ENCODE peak calls at places on chromosome 10, in six cellular contexts. One of them, this sample, is unnamed.

GRCh38 chr10:44801383-44802327 is 109.5 kb upstream of the TMEM72 start:
- DNase-seq in activated effector memory CD4-positive, alpha-beta T cell treated with Interleukin-2 at 50 U/mL for 16 hours: no peak
- DNase-seq in stimulated activated CD4-positive, alpha-beta T cell treated with anti-CD3 and anti-CD28 coated beads, Interleukin-2, amount 100 ng/mL, for 4 hours: no peak
- DNase-seq in stimulated activated naive CD4-positive, alpha-beta T cell: no peak
- DNase-seq in cardiac fibroblast: peak; percentile 98
- DNase-seq in B cell: no peak
- DNase-seq in this sample: peak; percentile 90

GRCh38 chr10:82289945-82290344 is 415.0 kb downstream of the NRG3 start:
- DNase-seq in activated effector memory CD4-positive, alpha-beta T cell treated with Interleukin-2 at 50 U/mL for 16 hours: no peak
- DNase-seq in stimulated activated CD4-positive, alpha-beta T cell treated with anti-CD3 and anti-CD28 coated beads, Interleukin-2, amount 100 ng/mL, for 4 hours: no peak
- DNase-seq in stimulated activated naive CD4-positive, alpha-beta T cell: no peak
- DNase-seq in cardiac fibroblast: no peak
- DNase-seq in B cell: no peak
- DNase-seq in this sample: no peak

GRCh38 chr10:62935022-62935421 is 118.9 kb upstream of the EGR2 start:
- DNase-seq in activated effector memory CD4-positive, alpha-beta T cell treated with Interleukin-2 at 50 U/mL for 16 hours: no peak
- DNase-seq in stimulated activated CD4-positive, alpha-beta T cell treated with anti-CD3 and anti-CD28 coated beads, Interleukin-2, amount 100 ng/mL, for 4 hours: no peak
- DNase-seq in stimulated activated naive CD4-positive, alpha-beta T cell: no peak
- DNase-seq in cardiac fibroblast: no peak
- DNase-seq in B cell: no peak
- DNase-seq in this sample: no peak

GRCh38 chr10:17265468-17265867 is 37.4 kb downstream of the VIM start:
- DNase-seq in activated effector memory CD4-positive, alpha-beta T cell treated with Interleukin-2 at 50 U/mL for 16 hours: no peak
- DNase-seq in stimulated activated CD4-positive, alpha-beta T cell treated with anti-CD3 and anti-CD28 coated beads, Interleukin-2, amount 100 ng/mL, for 4 hours: no peak
- DNase-seq in stimulated activated naive CD4-positive, alpha-beta T cell: no peak
- DNase-seq in cardiac fibroblast: no peak
- DNase-seq in B cell: no peak
- DNase-seq in this sample: no peak

GRCh38 chr10:17771027-17771426 is 19.0 kb downstream of the TMEM236 start:
- DNase-seq in activated effector memory CD4-positive, alpha-beta T cell treated with Interleukin-2 at 50 U/mL for 16 hours: no peak
- DNase-seq in stimulated activated CD4-positive, alpha-beta T cell treated with anti-CD3 and anti-CD28 coated beads, Interleukin-2, amount 100 ng/mL, for 4 hours: no peak
- DNase-seq in stimulated activated naive CD4-positive, alpha-beta T cell: no peak
- DNase-seq in cardiac fibroblast: no peak
- DNase-seq in B cell: no peak
- DNase-seq in this sample: no peak

GRCh38 chr10:92124020-92124419 is 166.9 kb downstream of the CPEB3 start:
- DNase-seq in activated effector memory CD4-positive, alpha-beta T cell treated with Interleukin-2 at 50 U/mL for 16 hours: no peak
- DNase-seq in stimulated activated CD4-positive, alpha-beta T cell treated with anti-CD3 and anti-CD28 coated beads, Interleukin-2, amount 100 ng/mL, for 4 hours: no peak
- DNase-seq in stimulated activated naive CD4-positive, alpha-beta T cell: no peak
- DNase-seq in cardiac fibroblast: peak; percentile 19
- DNase-seq in B cell: no peak
- DNase-seq in this sample: no peak

GRCh38 chr10:43299579-43299978 is 32.7 kb upstream of the RASGEF1A start:
- DNase-seq in activated effector memory CD4-positive, alpha-beta T cell treated with Interleukin-2 at 50 U/mL for 16 hours: peak; percentile 54
- DNase-seq in stimulated activated CD4-positive, alpha-beta T cell treated with anti-CD3 and anti-CD28 coated beads, Interleukin-2, amount 100 ng/mL, for 4 hours: no peak
- DNase-seq in stimulated activated naive CD4-positive, alpha-beta T cell: no peak
- DNase-seq in cardiac fibroblast: no peak
- DNase-seq in B cell: no peak
- DNase-seq in this sample: no peak

GRCh38 chr10:131959841-131960240 is 21.9 kb downstream of the BNIP3 start:
- DNase-seq in activated effector memory CD4-positive, alpha-beta T cell treated with Interleukin-2 at 50 U/mL for 16 hours: no peak
- DNase-seq in stimulated activated CD4-positive, alpha-beta T cell treated with anti-CD3 and anti-CD28 coated beads, Interleukin-2, amount 100 ng/mL, for 4 hours: no peak
- DNase-seq in stimulated activated naive CD4-positive, alpha-beta T cell: no peak
- DNase-seq in cardiac fibroblast: no peak
- DNase-seq in B cell: no peak
- DNase-seq in this sample: no peak

GRCh38 chr10:131946880-131947279 is 34.8 kb downstream of the BNIP3 start:
- DNase-seq in activated effector memory CD4-positive, alpha-beta T cell treated with Interleukin-2 at 50 U/mL for 16 hours: no peak
- DNase-seq in stimulated activated CD4-positive, alpha-beta T cell treated with anti-CD3 and anti-CD28 coated beads, Interleukin-2, amount 100 ng/mL, for 4 hours: no peak
- DNase-seq in stimulated activated naive CD4-positive, alpha-beta T cell: no peak
- DNase-seq in cardiac fibroblast: peak; percentile 39
- DNase-seq in B cell: no peak
- DNase-seq in this sample: no peak

GRCh38 chr10:121675344-121675743 is 77.1 kb upstream of the FGFR2 start:
- DNase-seq in activated effector memory CD4-positive, alpha-beta T cell treated with Interleukin-2 at 50 U/mL for 16 hours: no peak
- DNase-seq in stimulated activated CD4-positive, alpha-beta T cell treated with anti-CD3 and anti-CD28 coated beads, Interleukin-2, amount 100 ng/mL, for 4 hours: no peak
- DNase-seq in stimulated activated naive CD4-positive, alpha-beta T cell: no peak
- DNase-seq in cardiac fibroblast: no peak
- DNase-seq in B cell: no peak
- DNase-seq in this sample: no peak

GRCh38 chr10:104085801-104086400 is at the start of gene COL17A1:
- DNase-seq in activated effector memory CD4-positive, alpha-beta T cell treated with Interleukin-2 at 50 U/mL for 16 hours: no peak
- DNase-seq in stimulated activated CD4-positive, alpha-beta T cell treated with anti-CD3 and anti-CD28 coated beads, Interleukin-2, amount 100 ng/mL, for 4 hours: no peak
- DNase-seq in stimulated activated naive CD4-positive, alpha-beta T cell: no peak
- DNase-seq in cardiac fibroblast: no peak
- DNase-seq in B cell: no peak
- DNase-seq in this sample: no peak

GRCh38 chr10:75475470-75476182 is 44.2 kb downstream of the LRMDA start:
- DNase-seq in activated effector memory CD4-positive, alpha-beta T cell treated with Interleukin-2 at 50 U/mL for 16 hours: no peak
- DNase-seq in stimulated activated CD4-positive, alpha-beta T cell treated with anti-CD3 and anti-CD28 coated beads, Interleukin-2, amount 100 ng/mL, for 4 hours: no peak
- DNase-seq in stimulated activated naive CD4-positive, alpha-beta T cell: no peak
- DNase-seq in cardiac fibroblast: no peak
- DNase-seq in B cell: no peak
- DNase-seq in this sample: peak; percentile 72

GRCh38 chr10:92760609-92761008 is 70.9 kb downstream of the HHEX start:
- DNase-seq in activated effector memory CD4-positive, alpha-beta T cell treated with Interleukin-2 at 50 U/mL for 16 hours: no peak
- DNase-seq in stimulated activated CD4-positive, alpha-beta T cell treated with anti-CD3 and anti-CD28 coated beads, Interleukin-2, amount 100 ng/mL, for 4 hours: no peak
- DNase-seq in stimulated activated naive CD4-positive, alpha-beta T cell: no peak
- DNase-seq in cardiac fibroblast: peak; percentile 74
- DNase-seq in B cell: no peak
- DNase-seq in this sample: peak; percentile 22

GRCh38 chr10:121774404-121774803 is 153.4 kb downstream of the ATE1 start:
- DNase-seq in activated effector memory CD4-positive, alpha-beta T cell treated with Interleukin-2 at 50 U/mL for 16 hours: no peak
- DNase-seq in stimulated activated CD4-positive, alpha-beta T cell treated with anti-CD3 and anti-CD28 coated beads, Interleukin-2, amount 100 ng/mL, for 4 hours: no peak
- DNase-seq in stimulated activated naive CD4-positive, alpha-beta T cell: no peak
- DNase-seq in cardiac fibroblast: peak; percentile 18
- DNase-seq in B cell: no peak
- DNase-seq in this sample: no peak

GRCh38 chr10:103998803-103999202 is 31.9 kb downstream of the SLK start:
- DNase-seq in activated effector memory CD4-positive, alpha-beta T cell treated with Interleukin-2 at 50 U/mL for 16 hours: no peak
- DNase-seq in stimulated activated CD4-positive, alpha-beta T cell treated with anti-CD3 and anti-CD28 coated beads, Interleukin-2, amount 100 ng/mL, for 4 hours: no peak
- DNase-seq in stimulated activated naive CD4-positive, alpha-beta T cell: no peak
- DNase-seq in cardiac fibroblast: no peak
- DNase-seq in B cell: no peak
- DNase-seq in this sample: no peak

GRCh38 chr10:109773818-109774440 is 149.4 kb downstream of the XPNPEP1 start:
- DNase-seq in activated effector memory CD4-positive, alpha-beta T cell treated with Interleukin-2 at 50 U/mL for 16 hours: no peak
- DNase-seq in stimulated activated CD4-positive, alpha-beta T cell treated with anti-CD3 and anti-CD28 coated beads, Interleukin-2, amount 100 ng/mL, for 4 hours: no peak
- DNase-seq in stimulated activated naive CD4-positive, alpha-beta T cell: no peak
- DNase-seq in cardiac fibroblast: peak; percentile 66
- DNase-seq in B cell: peak; percentile 2
- DNase-seq in this sample: peak; percentile 46

GRCh38 chr10:93073539-93074136 is at the start of gene CYP26A1:
- DNase-seq in activated effector memory CD4-positive, alpha-beta T cell treated with Interleukin-2 at 50 U/mL for 16 hours: no peak
- DNase-seq in stimulated activated CD4-positive, alpha-beta T cell treated with anti-CD3 and anti-CD28 coated beads, Interleukin-2, amount 100 ng/mL, for 4 hours: no peak
- DNase-seq in stimulated activated naive CD4-positive, alpha-beta T cell: no peak
- DNase-seq in cardiac fibroblast: no peak
- DNase-seq in B cell: no peak
- DNase-seq in this sample: no peak

GRCh38 chr10:123222832-123223231 is 68.6 kb downstream of the BUB3 start:
- DNase-seq in activated effector memory CD4-positive, alpha-beta T cell treated with Interleukin-2 at 50 U/mL for 16 hours: no peak
- DNase-seq in stimulated activated CD4-positive, alpha-beta T cell treated with anti-CD3 and anti-CD28 coated beads, Interleukin-2, amount 100 ng/mL, for 4 hours: no peak
- DNase-seq in stimulated activated naive CD4-positive, alpha-beta T cell: no peak
- DNase-seq in cardiac fibroblast: no peak
- DNase-seq in B cell: no peak
- DNase-seq in this sample: no peak

GRCh38 chr10:47400786-47401185 is 16.7 kb upstream of the ZNF488 start:
- DNase-seq in activated effector memory CD4-positive, alpha-beta T cell treated with Interleukin-2 at 50 U/mL for 16 hours: no peak
- DNase-seq in stimulated activated CD4-positive, alpha-beta T cell treated with anti-CD3 and anti-CD28 coated beads, Interleukin-2, amount 100 ng/mL, for 4 hours: no peak
- DNase-seq in stimulated activated naive CD4-positive, alpha-beta T cell: no peak
- DNase-seq in cardiac fibroblast: no peak
- DNase-seq in B cell: no peak
- DNase-seq in this sample: no peak

GRCh38 chr10:84191106-84191505 is 3.2 kb upstream of the CDHR1 start:
- DNase-seq in activated effector memory CD4-positive, alpha-beta T cell treated with Interleukin-2 at 50 U/mL for 16 hours: no peak
- DNase-seq in stimulated activated CD4-positive, alpha-beta T cell treated with anti-CD3 and anti-CD28 coated beads, Interleukin-2, amount 100 ng/mL, for 4 hours: no peak
- DNase-seq in stimulated activated naive CD4-positive, alpha-beta T cell: no peak
- DNase-seq in cardiac fibroblast: no peak
- DNase-seq in B cell: no peak
- DNase-seq in this sample: no peak

GRCh38 chr10:15141136-15142067 is 27.1 kb downstream of the NMT2 start:
- DNase-seq in activated effector memory CD4-positive, alpha-beta T cell treated with Interleukin-2 at 50 U/mL for 16 hours: no peak
- DNase-seq in stimulated activated CD4-positive, alpha-beta T cell treated with anti-CD3 and anti-CD28 coated beads, Interleukin-2, amount 100 ng/mL, for 4 hours: no peak
- DNase-seq in stimulated activated naive CD4-positive, alpha-beta T cell: no peak
- DNase-seq in cardiac fibroblast: peak; percentile 36
- DNase-seq in B cell: peak; percentile 83
- DNase-seq in this sample: peak; percentile 8

GRCh38 chr10:28981007-28981406 is 303.7 kb downstream of the BAMBI start:
- DNase-seq in activated effector memory CD4-positive, alpha-beta T cell treated with Interleukin-2 at 50 U/mL for 16 hours: no peak
- DNase-seq in stimulated activated CD4-positive, alpha-beta T cell treated with anti-CD3 and anti-CD28 coated beads, Interleukin-2, amount 100 ng/mL, for 4 hours: no peak
- DNase-seq in stimulated activated naive CD4-positive, alpha-beta T cell: no peak
- DNase-seq in cardiac fibroblast: no peak
- DNase-seq in B cell: no peak
- DNase-seq in this sample: no peak

GRCh38 chr10:93656155-93656554 is 43.8 kb downstream of the PDE6C start:
- DNase-seq in activated effector memory CD4-positive, alpha-beta T cell treated with Interleukin-2 at 50 U/mL for 16 hours: no peak
- DNase-seq in stimulated activated CD4-positive, alpha-beta T cell treated with anti-CD3 and anti-CD28 coated beads, Interleukin-2, amount 100 ng/mL, for 4 hours: no peak
- DNase-seq in stimulated activated naive CD4-positive, alpha-beta T cell: no peak
- DNase-seq in cardiac fibroblast: peak; percentile 9
- DNase-seq in B cell: no peak
- DNase-seq in this sample: peak; percentile 3

GRCh38 chr10:128943111-128943510 is 523.9 kb upstream of the MGMT start:
- DNase-seq in activated effector memory CD4-positive, alpha-beta T cell treated with Interleukin-2 at 50 U/mL for 16 hours: no peak
- DNase-seq in stimulated activated CD4-positive, alpha-beta T cell treated with anti-CD3 and anti-CD28 coated beads, Interleukin-2, amount 100 ng/mL, for 4 hours: no peak
- DNase-seq in stimulated activated naive CD4-positive, alpha-beta T cell: no peak
- DNase-seq in cardiac fibroblast: no peak
- DNase-seq in B cell: no peak
- DNase-seq in this sample: no peak

GRCh38 chr10:58994226-58995057 is 182.0 kb upstream of the PHYHIPL start:
- DNase-seq in activated effector memory CD4-positive, alpha-beta T cell treated with Interleukin-2 at 50 U/mL for 16 hours: no peak
- DNase-seq in stimulated activated CD4-positive, alpha-beta T cell treated with anti-CD3 and anti-CD28 coated beads, Interleukin-2, amount 100 ng/mL, for 4 hours: no peak
- DNase-seq in stimulated activated naive CD4-positive, alpha-beta T cell: no peak
- DNase-seq in cardiac fibroblast: peak; percentile 9
- DNase-seq in B cell: no peak
- DNase-seq in this sample: peak; percentile 15

GRCh38 chr10:97518601-97519043 is 19.9 kb downstream of the UBTD1 start:
- DNase-seq in activated effector memory CD4-positive, alpha-beta T cell treated with Interleukin-2 at 50 U/mL for 16 hours: no peak
- DNase-seq in stimulated activated CD4-positive, alpha-beta T cell treated with anti-CD3 and anti-CD28 coated beads, Interleukin-2, amount 100 ng/mL, for 4 hours: no peak
- DNase-seq in stimulated activated naive CD4-positive, alpha-beta T cell: no peak
- DNase-seq in cardiac fibroblast: peak; percentile 68
- DNase-seq in B cell: no peak
- DNase-seq in this sample: peak; percentile 82

GRCh38 chr10:79027147-79028055 is 41.4 kb upstream of the ZMIZ1 start:
- DNase-seq in activated effector memory CD4-positive, alpha-beta T cell treated with Interleukin-2 at 50 U/mL for 16 hours: no peak
- DNase-seq in stimulated activated CD4-positive, alpha-beta T cell treated with anti-CD3 and anti-CD28 coated beads, Interleukin-2, amount 100 ng/mL, for 4 hours: no peak
- DNase-seq in stimulated activated naive CD4-positive, alpha-beta T cell: no peak
- DNase-seq in cardiac fibroblast: no peak
- DNase-seq in B cell: no peak
- DNase-seq in this sample: no peak

GRCh38 chr10:133009218-133009954 is 67.0 kb upstream of the CFAP46 start:
- DNase-seq in activated effector memory CD4-positive, alpha-beta T cell treated with Interleukin-2 at 50 U/mL for 16 hours: no peak
- DNase-seq in stimulated activated CD4-positive, alpha-beta T cell treated with anti-CD3 and anti-CD28 coated beads, Interleukin-2, amount 100 ng/mL, for 4 hours: no peak
- DNase-seq in stimulated activated naive CD4-positive, alpha-beta T cell: no peak
- DNase-seq in cardiac fibroblast: no peak
- DNase-seq in B cell: no peak
- DNase-seq in this sample: no peak

GRCh38 chr10:108064856-108065255 is 900.4 kb upstream of the SORCS1 start:
- DNase-seq in activated effector memory CD4-positive, alpha-beta T cell treated with Interleukin-2 at 50 U/mL for 16 hours: no peak
- DNase-seq in stimulated activated CD4-positive, alpha-beta T cell treated with anti-CD3 and anti-CD28 coated beads, Interleukin-2, amount 100 ng/mL, for 4 hours: no peak
- DNase-seq in stimulated activated naive CD4-positive, alpha-beta T cell: no peak
- DNase-seq in cardiac fibroblast: no peak
- DNase-seq in B cell: no peak
- DNase-seq in this sample: no peak

GRCh38 chr10:12419279-12419847 is 70.0 kb downstream of the CAMK1D start:
- DNase-seq in activated effector memory CD4-positive, alpha-beta T cell treated with Interleukin-2 at 50 U/mL for 16 hours: peak; percentile 33
- DNase-seq in stimulated activated CD4-positive, alpha-beta T cell treated with anti-CD3 and anti-CD28 coated beads, Interleukin-2, amount 100 ng/mL, for 4 hours: peak; percentile 48
- DNase-seq in stimulated activated naive CD4-positive, alpha-beta T cell: peak; percentile 4
- DNase-seq in cardiac fibroblast: peak; percentile 95
- DNase-seq in B cell: no peak
- DNase-seq in this sample: peak; percentile 99

GRCh38 chr10:113987805-113988204 is 55.9 kb upstream of the ADRB1 start:
- DNase-seq in activated effector memory CD4-positive, alpha-beta T cell treated with Interleukin-2 at 50 U/mL for 16 hours: no peak
- DNase-seq in stimulated activated CD4-positive, alpha-beta T cell treated with anti-CD3 and anti-CD28 coated beads, Interleukin-2, amount 100 ng/mL, for 4 hours: no peak
- DNase-seq in stimulated activated naive CD4-positive, alpha-beta T cell: no peak
- DNase-seq in cardiac fibroblast: peak; percentile 34
- DNase-seq in B cell: no peak
- DNase-seq in this sample: peak; percentile 35

GRCh38 chr10:58641708-58642107 is 129.0 kb downstream of the BICC1 start:
- DNase-seq in activated effector memory CD4-positive, alpha-beta T cell treated with Interleukin-2 at 50 U/mL for 16 hours: no peak
- DNase-seq in stimulated activated CD4-positive, alpha-beta T cell treated with anti-CD3 and anti-CD28 coated beads, Interleukin-2, amount 100 ng/mL, for 4 hours: no peak
- DNase-seq in stimulated activated naive CD4-positive, alpha-beta T cell: no peak
- DNase-seq in cardiac fibroblast: peak; percentile 96
- DNase-seq in B cell: no peak
- DNase-seq in this sample: peak; percentile 93

GRCh38 chr10:55091691-55092328 is 290.8 kb upstream of the PCDH15 start:
- DNase-seq in activated effector memory CD4-positive, alpha-beta T cell treated with Interleukin-2 at 50 U/mL for 16 hours: no peak
- DNase-seq in stimulated activated CD4-positive, alpha-beta T cell treated with anti-CD3 and anti-CD28 coated beads, Interleukin-2, amount 100 ng/mL, for 4 hours: no peak
- DNase-seq in stimulated activated naive CD4-positive, alpha-beta T cell: no peak
- DNase-seq in cardiac fibroblast: peak; percentile 21
- DNase-seq in B cell: peak; percentile 1
- DNase-seq in this sample: peak; percentile 6

GRCh38 chr10:17238445-17239275 is 10.6 kb downstream of the VIM start:
- DNase-seq in activated effector memory CD4-positive, alpha-beta T cell treated with Interleukin-2 at 50 U/mL for 16 hours: no peak
- DNase-seq in stimulated activated CD4-positive, alpha-beta T cell treated with anti-CD3 and anti-CD28 coated beads, Interleukin-2, amount 100 ng/mL, for 4 hours: no peak
- DNase-seq in stimulated activated naive CD4-positive, alpha-beta T cell: no peak
- DNase-seq in cardiac fibroblast: peak; percentile 91
- DNase-seq in B cell: no peak
- DNase-seq in this sample: peak; percentile 88

GRCh38 chr10:110344622-110345021 is 39.9 kb upstream of the SMNDC1 start:
- DNase-seq in activated effector memory CD4-positive, alpha-beta T cell treated with Interleukin-2 at 50 U/mL for 16 hours: no peak
- DNase-seq in stimulated activated CD4-positive, alpha-beta T cell treated with anti-CD3 and anti-CD28 coated beads, Interleukin-2, amount 100 ng/mL, for 4 hours: no peak
- DNase-seq in stimulated activated naive CD4-positive, alpha-beta T cell: no peak
- DNase-seq in cardiac fibroblast: no peak
- DNase-seq in B cell: no peak
- DNase-seq in this sample: no peak

GRCh38 chr10:113221756-113222168 is 271.7 kb downstream of the TCF7L2 start:
- DNase-seq in activated effector memory CD4-positive, alpha-beta T cell treated with Interleukin-2 at 50 U/mL for 16 hours: no peak
- DNase-seq in stimulated activated CD4-positive, alpha-beta T cell treated with anti-CD3 and anti-CD28 coated beads, Interleukin-2, amount 100 ng/mL, for 4 hours: no peak
- DNase-seq in stimulated activated naive CD4-positive, alpha-beta T cell: no peak
- DNase-seq in cardiac fibroblast: no peak
- DNase-seq in B cell: no peak
- DNase-seq in this sample: peak; percentile 5

GRCh38 chr10:93745411-93746065 is 12.2 kb upstream of the LGI1 start:
- DNase-seq in activated effector memory CD4-positive, alpha-beta T cell treated with Interleukin-2 at 50 U/mL for 16 hours: no peak
- DNase-seq in stimulated activated CD4-positive, alpha-beta T cell treated with anti-CD3 and anti-CD28 coated beads, Interleukin-2, amount 100 ng/mL, for 4 hours: no peak
- DNase-seq in stimulated activated naive CD4-positive, alpha-beta T cell: no peak
- DNase-seq in cardiac fibroblast: peak; percentile 12
- DNase-seq in B cell: no peak
- DNase-seq in this sample: peak; percentile 17

GRCh38 chr10:69179089-69179742 is 818 bp upstream of the SUPV3L1 start:
- DNase-seq in activated effector memory CD4-positive, alpha-beta T cell treated with Interleukin-2 at 50 U/mL for 16 hours: peak; percentile 13
- DNase-seq in stimulated activated CD4-positive, alpha-beta T cell treated with anti-CD3 and anti-CD28 coated beads, Interleukin-2, amount 100 ng/mL, for 4 hours: no peak
- DNase-seq in stimulated activated naive CD4-positive, alpha-beta T cell: peak; percentile 24
- DNase-seq in cardiac fibroblast: no peak
- DNase-seq in B cell: no peak
- DNase-seq in this sample: peak; percentile 78

GRCh38 chr10:65335311-65335710 is 1590.5 kb upstream of the LRRTM3 start:
- DNase-seq in activated effector memory CD4-positive, alpha-beta T cell treated with Interleukin-2 at 50 U/mL for 16 hours: no peak
- DNase-seq in stimulated activated CD4-positive, alpha-beta T cell treated with anti-CD3 and anti-CD28 coated beads, Interleukin-2, amount 100 ng/mL, for 4 hours: no peak
- DNase-seq in stimulated activated naive CD4-positive, alpha-beta T cell: no peak
- DNase-seq in cardiac fibroblast: no peak
- DNase-seq in B cell: no peak
- DNase-seq in this sample: no peak

This sample was measured in fibroblast of mammary gland.